ENCODE peak calls at places on chromosomes 11 and 22, in six cellular contexts. One of them, this sample, is unnamed.

GRCh38 chr11:62055970-62056369 is 67.8 kb upstream of the INCENP start:
- DNase-seq in ovary: no peak
- DNase-seq in stomach: no peak
- DNase-seq in cardiac fibroblast: no peak
- DNase-seq in mammary epithelial cell: no peak
- DNase-seq in heart right ventricle: no peak
- DNase-seq in this sample: no peak

GRCh38 chr11:112162761-112163669 is 879 bp downstream of the IL18 start:
- DNase-seq in ovary: no peak
- DNase-seq in stomach: no peak
- DNase-seq in cardiac fibroblast: no peak
- DNase-seq in mammary epithelial cell: peak
- DNase-seq in heart right ventricle: no peak
- DNase-seq in this sample: peak

GRCh38 chr11:61018059-61018458 is 46.6 kb downstream of the CD6 start:
- DNase-seq in ovary: no peak
- DNase-seq in stomach: no peak
- DNase-seq in cardiac fibroblast: no peak
- DNase-seq in mammary epithelial cell: no peak
- DNase-seq in heart right ventricle: no peak
- DNase-seq in this sample: no peak

GRCh38 chr11:86775342-86775741 is 25.0 kb upstream of the PRSS23 start:
- DNase-seq in ovary: no peak
- DNase-seq in stomach: no peak
- DNase-seq in cardiac fibroblast: no peak
- DNase-seq in mammary epithelial cell: no peak
- DNase-seq in heart right ventricle: no peak
- DNase-seq in this sample: no peak

GRCh38 chr11:69509381-69509780 is 27.9 kb downstream of the LINC01488 start:
- DNase-seq in ovary: no peak
- DNase-seq in stomach: no peak
- DNase-seq in cardiac fibroblast: no peak
- DNase-seq in mammary epithelial cell: no peak
- DNase-seq in heart right ventricle: no peak
- DNase-seq in this sample: no peak

GRCh38 chr11:2794947-2795346 is 90.6 kb downstream of the CDKN1C start:
- DNase-seq in ovary: peak
- DNase-seq in stomach: peak
- DNase-seq in cardiac fibroblast: no peak
- DNase-seq in mammary epithelial cell: no peak
- DNase-seq in heart right ventricle: no peak
- DNase-seq in this sample: no peak

GRCh38 chr11:95297680-95298452 is 66.9 kb upstream of the SESN3 start:
- DNase-seq in ovary: no peak
- DNase-seq in stomach: no peak
- DNase-seq in cardiac fibroblast: no peak
- DNase-seq in mammary epithelial cell: no peak
- DNase-seq in heart right ventricle: no peak
- DNase-seq in this sample: no peak

GRCh38 chr22:50706481-50707125 is 31.4 kb upstream of the ACR start:
- DNase-seq in ovary: no peak
- DNase-seq in stomach: no peak
- DNase-seq in cardiac fibroblast: no peak
- DNase-seq in mammary epithelial cell: no peak
- DNase-seq in heart right ventricle: no peak
- DNase-seq in this sample: no peak

GRCh38 chr11:116373545-116373944 is 399.2 kb downstream of the BUD13 start:
- DNase-seq in ovary: no peak
- DNase-seq in stomach: no peak
- DNase-seq in cardiac fibroblast: no peak
- DNase-seq in mammary epithelial cell: no peak
- DNase-seq in heart right ventricle: no peak
- DNase-seq in this sample: peak

GRCh38 chr22:39142088-39142667 is 10.3 kb downstream of the CBX7 start:
- DNase-seq in ovary: no peak
- DNase-seq in stomach: no peak
- DNase-seq in cardiac fibroblast: no peak
- DNase-seq in mammary epithelial cell: no peak
- DNase-seq in heart right ventricle: no peak
- DNase-seq in this sample: no peak

GRCh38 chr22:33465554-33465953 is 407.4 kb upstream of the SYN3 start:
- DNase-seq in ovary: no peak
- DNase-seq in stomach: no peak
- DNase-seq in cardiac fibroblast: no peak
- DNase-seq in mammary epithelial cell: no peak
- DNase-seq in heart right ventricle: peak
- DNase-seq in this sample: no peak

GRCh38 chr11:115148691-115149090 is 355.5 kb downstream of the CADM1 start:
- DNase-seq in ovary: no peak
- DNase-seq in stomach: no peak
- DNase-seq in cardiac fibroblast: no peak
- DNase-seq in mammary epithelial cell: no peak
- DNase-seq in heart right ventricle: no peak
- DNase-seq in this sample: no peak

GRCh38 chr22:33561149-33561807 is 359.0 kb downstream of the LARGE1 start:
- DNase-seq in ovary: no peak
- DNase-seq in stomach: peak
- DNase-seq in cardiac fibroblast: no peak
- DNase-seq in mammary epithelial cell: no peak
- DNase-seq in heart right ventricle: no peak
- DNase-seq in this sample: no peak

GRCh38 chr11:114216804-114217195 is 79.4 kb upstream of the NNMT start:
- DNase-seq in ovary: no peak
- DNase-seq in stomach: no peak
- DNase-seq in cardiac fibroblast: no peak
- DNase-seq in mammary epithelial cell: no peak
- DNase-seq in heart right ventricle: no peak
- DNase-seq in this sample: no peak

GRCh38 chr11:12287374-12288211 is 89.8 kb upstream of the PARVA start:
- DNase-seq in ovary: peak
- DNase-seq in stomach: peak
- DNase-seq in cardiac fibroblast: peak
- DNase-seq in mammary epithelial cell: peak
- DNase-seq in heart right ventricle: peak
- DNase-seq in this sample: peak

GRCh38 chr11:20097319-20098221 is 62.7 kb downstream of the DBX1 start:
- DNase-seq in ovary: no peak
- DNase-seq in stomach: no peak
- DNase-seq in cardiac fibroblast: peak
- DNase-seq in mammary epithelial cell: peak
- DNase-seq in heart right ventricle: no peak
- DNase-seq in this sample: peak

GRCh38 chr11:24531528-24531927 is 34.7 kb downstream of the LUZP2 start:
- DNase-seq in ovary: no peak
- DNase-seq in stomach: no peak
- DNase-seq in cardiac fibroblast: no peak
- DNase-seq in mammary epithelial cell: no peak
- DNase-seq in heart right ventricle: no peak
- DNase-seq in this sample: no peak

GRCh38 chr11:57483570-57483934 is 23.2 kb downstream of the RTN4RL2 start:
- DNase-seq in ovary: no peak
- DNase-seq in stomach: no peak
- DNase-seq in cardiac fibroblast: no peak
- DNase-seq in mammary epithelial cell: no peak
- DNase-seq in heart right ventricle: no peak
- DNase-seq in this sample: no peak

GRCh38 chr11:57480409-57481137 is 20.2 kb downstream of the RTN4RL2 start:
- DNase-seq in ovary: peak
- DNase-seq in stomach: peak
- DNase-seq in cardiac fibroblast: peak
- DNase-seq in mammary epithelial cell: peak
- DNase-seq in heart right ventricle: peak
- DNase-seq in this sample: peak

GRCh38 chr11:57481315-57481714 is 21.0 kb downstream of the RTN4RL2 start:
- DNase-seq in ovary: no peak
- DNase-seq in stomach: no peak
- DNase-seq in cardiac fibroblast: no peak
- DNase-seq in mammary epithelial cell: no peak
- DNase-seq in heart right ventricle: no peak
- DNase-seq in this sample: no peak

GRCh38 chr11:57482782-57483569 is 22.6 kb downstream of the RTN4RL2 start:
- DNase-seq in ovary: peak
- DNase-seq in stomach: peak
- DNase-seq in cardiac fibroblast: peak
- DNase-seq in mammary epithelial cell: no peak
- DNase-seq in heart right ventricle: no peak
- DNase-seq in this sample: no peak

GRCh38 chr11:57481915-57482781 is 21.8 kb downstream of the RTN4RL2 start:
- DNase-seq in ovary: no peak
- DNase-seq in stomach: no peak
- DNase-seq in cardiac fibroblast: no peak
- DNase-seq in mammary epithelial cell: no peak
- DNase-seq in heart right ventricle: no peak
- DNase-seq in this sample: no peak
- H3K4me3 ChIP-seq in ovary: no peak
- H3K4me3 ChIP-seq in stomach: no peak
- H3K4me3 ChIP-seq in cardiac fibroblast: peak
- H3K4me3 ChIP-seq in mammary epithelial cell: no peak
- H3K4me3 ChIP-seq in heart right ventricle: peak
- H3K4me3 ChIP-seq in this sample: no peak

GRCh38 chr11:47406896-47407745 is 1.3 kb upstream of the SLC39A13 start:
- DNase-seq in ovary: peak
- DNase-seq in stomach: no peak
- DNase-seq in cardiac fibroblast: peak
- DNase-seq in mammary epithelial cell: no peak
- DNase-seq in heart right ventricle: no peak
- DNase-seq in this sample: no peak

GRCh38 chr11:47400813-47401279 is 7.5 kb upstream of the SLC39A13 start:
- DNase-seq in ovary: no peak
- DNase-seq in stomach: no peak
- DNase-seq in cardiac fibroblast: no peak
- DNase-seq in mammary epithelial cell: no peak
- DNase-seq in heart right ventricle: no peak
- DNase-seq in this sample: no peak

GRCh38 chr11:47403135-47403534 is 5.3 kb upstream of the SLC39A13 start:
- DNase-seq in ovary: no peak
- DNase-seq in stomach: no peak
- DNase-seq in cardiac fibroblast: no peak
- DNase-seq in mammary epithelial cell: no peak
- DNase-seq in heart right ventricle: no peak
- DNase-seq in this sample: no peak

GRCh38 chr11:47399860-47400812 is 8.3 kb upstream of the SLC39A13 start:
- DNase-seq in ovary: peak
- DNase-seq in stomach: no peak
- DNase-seq in cardiac fibroblast: no peak
- DNase-seq in mammary epithelial cell: no peak
- DNase-seq in heart right ventricle: no peak
- DNase-seq in this sample: no peak

DNA sequence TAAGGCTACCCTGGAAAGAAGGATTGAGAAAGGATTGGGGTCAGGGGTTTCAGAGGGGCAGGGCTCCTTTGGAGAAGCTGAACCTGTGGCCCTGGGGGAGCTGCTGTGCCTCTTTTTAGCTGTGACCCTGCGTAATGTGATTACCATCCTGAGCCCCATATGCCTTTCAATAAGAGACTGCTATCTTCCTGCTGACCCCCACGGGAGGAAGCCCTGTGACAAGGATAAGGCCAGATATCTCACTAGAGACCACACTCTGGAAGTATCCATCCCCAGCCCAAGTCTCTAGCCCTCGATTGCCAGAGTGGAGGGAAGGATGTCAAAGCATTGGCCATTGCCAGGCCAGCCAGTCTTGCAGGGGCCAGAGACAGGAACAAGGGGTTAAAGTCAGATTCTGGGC is 4.8 kb upstream of the SLC39A13 start:
- DNase-seq in ovary: no peak
- DNase-seq in stomach: no peak
- DNase-seq in cardiac fibroblast: no peak
- DNase-seq in mammary epithelial cell: no peak
- DNase-seq in heart right ventricle: no peak
- DNase-seq in this sample: no peak
- TF ChIP-seq CTCF in ovary: no peak
- TF ChIP-seq CTCF in stomach: no peak
- TF ChIP-seq CTCF in cardiac fibroblast: no peak
- TF ChIP-seq CTCF in mammary epithelial cell: no peak
- TF ChIP-seq CTCF in heart right ventricle: no peak
- TF ChIP-seq CTCF in this sample: no peak

GRCh38 chr22:46057206-46057605 is 80.2 kb upstream of the WNT7B start:
- DNase-seq in ovary: peak
- DNase-seq in stomach: peak
- DNase-seq in cardiac fibroblast: no peak
- DNase-seq in mammary epithelial cell: peak
- DNase-seq in heart right ventricle: no peak
- DNase-seq in this sample: peak

GRCh38 chr22:46056169-46057041 is 79.4 kb upstream of the WNT7B start:
- DNase-seq in ovary: peak
- DNase-seq in stomach: peak
- DNase-seq in cardiac fibroblast: no peak
- DNase-seq in mammary epithelial cell: peak
- DNase-seq in heart right ventricle: no peak
- DNase-seq in this sample: peak

GRCh38 chr22:46055176-46055850 is 78.4 kb upstream of the WNT7B start:
- DNase-seq in ovary: peak
- DNase-seq in stomach: peak
- DNase-seq in cardiac fibroblast: no peak
- DNase-seq in mammary epithelial cell: peak
- DNase-seq in heart right ventricle: no peak
- DNase-seq in this sample: peak

GRCh38 chr22:46054878-46055158 is 77.9 kb upstream of the WNT7B start:
- DNase-seq in ovary: no peak
- DNase-seq in stomach: no peak
- DNase-seq in cardiac fibroblast: no peak
- DNase-seq in mammary epithelial cell: no peak
- DNase-seq in heart right ventricle: no peak
- DNase-seq in this sample: peak

GRCh38 chr22:46055851-46056168 is 78.8 kb upstream of the WNT7B start:
- DNase-seq in ovary: no peak
- DNase-seq in stomach: no peak
- DNase-seq in cardiac fibroblast: no peak
- DNase-seq in mammary epithelial cell: no peak
- DNase-seq in heart right ventricle: no peak
- DNase-seq in this sample: no peak
- H3K4me3 ChIP-seq in ovary: peak
- H3K4me3 ChIP-seq in stomach: peak
- H3K4me3 ChIP-seq in cardiac fibroblast: peak
- H3K4me3 ChIP-seq in mammary epithelial cell: peak
- H3K4me3 ChIP-seq in heart right ventricle: peak
- H3K4me3 ChIP-seq in this sample: peak

DNA sequence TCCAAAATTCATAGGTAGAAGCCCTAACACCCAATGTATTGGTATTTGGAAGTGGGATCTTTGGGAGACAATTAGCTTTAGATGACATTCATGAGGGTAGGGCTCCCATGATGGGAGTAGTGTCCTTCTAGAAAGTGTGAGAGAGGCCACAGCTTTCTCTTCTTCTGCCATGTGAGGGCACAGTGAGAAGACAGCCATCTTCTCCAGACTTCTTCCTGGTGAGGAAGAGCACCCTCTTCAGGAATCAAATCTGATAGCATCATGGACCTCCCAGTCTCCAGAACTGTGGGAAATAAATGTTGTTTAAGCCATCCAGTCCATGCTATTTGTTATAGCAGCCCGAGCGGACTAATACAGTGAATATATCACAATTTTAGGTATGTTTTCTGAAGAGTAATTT is 96.9 kb downstream of the CNTN5 start:
- DNase-seq in ovary: no peak
- DNase-seq in stomach: no peak
- DNase-seq in cardiac fibroblast: no peak
- DNase-seq in mammary epithelial cell: no peak
- DNase-seq in heart right ventricle: no peak
- DNase-seq in this sample: no peak
- TF ChIP-seq CTCF in ovary: no peak
- TF ChIP-seq CTCF in stomach: no peak
- TF ChIP-seq CTCF in cardiac fibroblast: no peak
- TF ChIP-seq CTCF in mammary epithelial cell: no peak
- TF ChIP-seq CTCF in heart right ventricle: no peak
- TF ChIP-seq CTCF in this sample: no peak